ENCODE peak calls at places on chromosomes 1 and 21, in four cellular contexts. D, I, F and X are unnamed samples. For H3K9me3, the result is how much of the 10 kb centered on the place peaks cover.

GRCh38 chr21:44456915-44457736 is 1.8 kb downstream of the LRRC3 start:
- ATAC-seq in D (no peak), I (no peak), F (no peak), X (no peak)

GRCh38 chr1:58839871-58840835 is 56.3 kb upstream of the JUN start:
- ATAC-seq in D (no peak), I (no peak), F (no peak), X (no peak)

GRCh38 chr1:178189814-178190213 is 95.9 kb downstream of the RASAL2 start:
- ATAC-seq in D (peak), I (no peak), F (peak), X (no peak)

GRCh38 chr1:45979074-45979777 is 153.2 kb downstream of the PIK3R3 start:
- ATAC-seq in D (no peak), I (no peak), F (no peak), X (no peak)

GRCh38 chr1:58282623-58283022 is 263.9 kb downstream of the OMA1 start:
- ATAC-seq in D (no peak), I (no peak), F (peak), X (no peak)

GRCh38 chr1:14996133-14997050 is 157.2 kb upstream of the TMEM51 start:
- ATAC-seq in D (no peak), I (no peak), F (peak), X (peak)

GRCh38 chr1:15188145-15188544 is 34.6 kb downstream of the TMEM51 start:
- ATAC-seq in D (no peak), I (peak), F (no peak), X (no peak)

GRCh38 chr1:206411321-206411720 is 59.0 kb upstream of the IKBKE start:
- ATAC-seq in D (no peak), I (no peak), F (no peak), X (no peak)

GRCh38 chr1:20588634-20589225 is at the start of gene CDA:
- ATAC-seq in D (peak), I (no peak), F (peak), X (peak)

GRCh38 chr1:237786066-237786719 is 104.5 kb downstream of the ZP4 start:
- ATAC-seq in D (no peak), I (no peak), F (no peak), X (no peak)

GRCh38 chr1:205442051-205442721 is 13.7 kb downstream of the BLACAT1 start:
- ATAC-seq in D (peak), I (peak), F (no peak), X (no peak)

GRCh38 chr1:63368131-63368530 is 704 bp downstream of the ALG6 start:
- ATAC-seq in D (no peak), I (no peak), F (no peak), X (no peak)

GRCh38 chr1:173354937-173355280 is 122.2 kb upstream of the PRDX6 start:
- ATAC-seq in D (no peak), I (no peak), F (no peak), X (no peak)

GRCh38 chr1:92736395-92736794 is 48.5 kb downstream of the EVI5 start:
- ATAC-seq in D (no peak), I (no peak), F (no peak), X (no peak)

GRCh38 chr1:204483791-204484190 is 10.8 kb downstream of the PIK3C2B start:
- ATAC-seq in D (no peak), I (no peak), F (no peak), X (no peak)

DNA sequence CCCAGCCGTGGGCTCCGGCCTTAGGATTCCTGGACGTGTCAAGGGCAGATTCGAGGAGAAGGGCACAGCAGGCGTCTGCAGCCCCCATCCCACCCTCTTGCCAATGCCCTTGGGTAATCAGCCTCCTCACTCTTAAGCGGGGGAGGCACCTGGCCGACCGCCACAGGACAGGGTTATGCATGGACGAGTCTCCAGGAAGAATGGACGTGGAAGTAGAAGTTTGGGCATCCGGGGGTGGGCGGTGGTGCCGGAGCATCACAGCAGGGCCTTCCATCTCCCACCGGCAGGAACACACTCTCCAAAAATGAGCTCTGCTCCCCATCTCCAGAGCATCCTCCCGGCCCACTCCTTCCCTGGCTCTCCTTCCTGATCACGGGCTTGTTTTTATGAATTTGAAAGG is 233.5 kb upstream of the C1orf174 start:
- ATAC-seq in D (no peak), I (no peak), F (no peak), X (no peak)
- H3K9me3 ChIP-seq in D (under half), I (under half), F (under half), X (under half)

DNA sequence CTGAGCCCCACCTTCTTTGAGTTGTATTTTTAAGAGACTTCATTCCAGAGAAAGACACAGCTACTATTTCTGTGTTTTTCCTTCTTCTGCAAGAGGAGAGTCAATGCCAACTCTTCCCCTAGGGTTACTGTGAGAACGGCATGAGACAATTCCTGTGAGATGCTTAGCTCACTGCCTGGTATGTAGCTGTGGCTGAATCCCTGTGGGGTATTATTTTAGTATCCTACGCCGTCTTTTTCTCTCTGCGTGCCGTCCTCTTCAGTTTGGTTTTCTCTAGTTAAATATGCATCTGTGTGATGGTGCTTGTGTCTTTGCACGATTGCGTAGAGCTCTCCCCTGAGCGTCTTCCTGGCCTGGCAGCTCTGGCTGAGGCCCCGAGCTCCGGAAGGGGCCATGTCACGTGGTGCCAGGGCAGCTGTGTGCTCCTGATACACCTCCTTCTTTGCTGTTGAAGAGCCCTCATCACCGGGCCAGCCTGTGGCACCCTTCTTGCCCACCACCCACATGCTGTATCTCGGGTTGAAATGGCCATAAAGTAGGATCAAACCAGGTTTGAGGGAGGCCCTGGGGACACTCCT is 45.4 kb downstream of the AJAP1 start:
- ATAC-seq in D (no peak), I (no peak), F (no peak), X (no peak)
- H3K9me3 ChIP-seq in D (under half), I (under half), F (under half), X (under half)

DNA sequence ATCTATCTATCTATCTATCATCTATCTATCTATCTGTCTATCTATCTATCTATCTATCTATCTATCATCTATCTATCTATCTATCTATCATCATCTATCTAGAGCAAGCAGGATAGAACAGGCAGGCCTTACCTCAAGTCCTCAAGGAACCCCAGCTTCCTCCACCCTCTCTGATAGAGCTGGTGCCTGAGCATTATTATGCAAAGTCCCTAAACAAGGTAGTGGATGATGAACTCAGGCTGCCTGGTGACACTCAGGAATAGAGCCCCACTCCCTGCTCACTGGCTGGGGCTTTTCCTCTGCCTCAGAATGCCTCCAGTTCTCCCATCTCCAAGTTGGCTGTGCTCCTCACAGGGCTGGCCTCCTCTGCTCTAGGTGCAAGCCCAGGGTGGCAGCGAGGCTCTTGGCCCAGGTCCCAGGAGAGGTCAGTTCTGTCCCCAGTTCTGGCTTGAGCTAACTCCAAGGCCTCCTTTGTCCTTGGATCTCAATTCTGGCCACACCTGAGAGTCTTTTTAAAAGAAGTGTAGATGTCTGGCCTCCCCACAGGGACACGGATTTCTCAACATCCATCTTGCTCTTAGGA is 60.2 kb downstream of the PCP4 start:
- ATAC-seq in D (no peak), I (no peak), F (no peak), X (no peak)
- H3K9me3 ChIP-seq in D (under half), I (under half), F (under half), X (under half)

GRCh38 chr1:47198214-47198613 is 8.4 kb upstream of the PDZK1IP1 start:
- ATAC-seq in D (no peak), I (no peak), F (no peak), X (no peak)
- H3K9me3 ChIP-seq in D (under half), I (under half), F (under half), X (under half)

DNA sequence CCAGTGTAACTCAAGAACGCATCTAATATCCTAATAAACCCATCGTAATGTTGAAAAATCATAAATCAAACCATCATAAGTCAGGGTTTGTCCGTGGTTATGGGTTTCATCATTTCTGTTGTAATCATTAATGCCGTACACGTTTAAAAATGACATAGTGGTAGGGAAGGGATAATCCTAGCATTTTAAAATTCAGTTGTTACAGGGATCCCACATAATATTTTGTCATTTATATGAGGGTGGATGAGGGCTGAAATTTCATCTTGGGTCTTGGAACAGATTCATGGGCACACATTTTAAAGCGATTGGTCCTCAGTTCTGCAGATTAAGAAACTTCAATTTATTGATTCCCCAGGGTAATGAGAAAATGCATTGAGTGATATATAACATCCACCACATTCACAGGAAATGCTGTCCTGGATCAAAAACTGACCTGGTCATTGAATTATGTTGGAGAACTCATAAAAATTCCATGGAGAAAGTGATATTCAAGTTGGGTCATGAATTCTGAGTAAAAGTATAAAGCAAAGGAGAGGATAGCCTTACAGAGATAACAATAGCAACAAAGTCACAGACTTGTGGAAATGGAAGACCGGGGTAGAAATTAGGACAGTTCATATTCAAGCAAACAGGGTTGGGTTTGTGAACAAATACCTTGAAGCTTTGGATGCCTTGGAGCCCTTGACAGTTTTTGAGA is 1527.3 kb upstream of the TPTE start:
- ATAC-seq in D (no peak), I (no peak), F (peak), X (no peak)
- H3K9me3 ChIP-seq in D (under half), I (under half), F (under half), X (under half)

DNA sequence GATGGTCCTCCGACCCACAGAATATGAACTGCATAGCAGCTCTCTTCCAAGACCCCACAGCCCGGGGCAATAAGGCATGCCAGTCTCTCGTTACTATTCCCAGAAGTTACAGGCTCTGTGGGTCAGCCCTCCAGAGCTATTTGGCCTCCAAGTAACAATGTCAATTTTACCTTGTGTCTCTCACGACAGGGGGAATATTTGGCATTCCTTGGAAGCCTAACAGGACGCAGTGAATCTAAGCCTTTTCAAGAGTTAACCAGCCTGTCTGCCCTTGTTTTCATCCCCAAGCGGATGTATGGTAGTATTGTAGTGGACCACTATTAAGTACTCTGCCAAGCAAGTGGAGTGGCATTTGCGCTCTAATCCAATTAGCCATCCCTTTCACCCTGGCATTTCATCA is 24.4 kb upstream of the GNG4 start:
- ATAC-seq in D (no peak), I (no peak), F (no peak), X (no peak)
- H3K9me3 ChIP-seq in D (under half), I (under half), F (under half), X (under half)